ENCODE peak calls at places on chromosome 17, in seven cellular contexts. Q is ovary, F is progenitor cell of endocrine pancreas, W is skeletal muscle cell, U is tibial nerve, L is activated T-cell treated with anti-CD3 and anti-CD28 coated beads for 24 hours, T is fibroblast of mammary gland. Y is an unnamed sample.

GRCh38 chr17:17743391-17744112 is 62.3 kb downstream of the RAI1 start:
- DNase-seq in Q (no peak), F (no peak), W (no peak), U (no peak), L (no peak), T (no peak), Y (no peak)

GRCh38 chr17:75897076-75898019 is 597 bp upstream of the TRIM65 start:
- DNase-seq in Q (peak), F (no peak), W (no peak), U (peak), L (no peak), T (no peak), Y (no peak)

GRCh38 chr17:67377727-67378443 is 804 bp downstream of the PITPNC1 start:
- DNase-seq in Q (peak), F (peak), W (no peak), U (no peak), L (peak), T (no peak), Y (peak)

GRCh38 chr17:75845933-75846700 is 1.9 kb upstream of the UNC13D start:
- DNase-seq in Q (no peak), F (no peak), W (no peak), U (no peak), L (no peak), T (no peak), Y (no peak)

GRCh38 chr17:31490991-31491793 is 99.7 kb downstream of the RAB11FIP4 start:
- DNase-seq in Q (no peak), F (no peak), W (no peak), U (no peak), L (no peak), T (no peak), Y (no peak)

GRCh38 chr17:77697480-77698400 is 260.8 kb upstream of the TNRC6C start:
- DNase-seq in Q (no peak), F (no peak), W (no peak), U (no peak), L (no peak), T (no peak), Y (no peak)

GRCh38 chr17:11459780-11460426 is 138.4 kb upstream of the DNAH9 start:
- DNase-seq in Q (no peak), F (no peak), W (no peak), U (no peak), L (no peak), T (no peak), Y (no peak)

GRCh38 chr17:45050680-45051059 is 762 bp downstream of the DCAKD start:
- DNase-seq in Q (no peak), F (no peak), W (no peak), U (no peak), L (peak), T (peak), Y (no peak)

GRCh38 chr17:50863221-50863843 is 2.8 kb downstream of the TOB1 start:
- DNase-seq in Q (no peak), F (no peak), W (no peak), U (peak), L (peak), T (peak), Y (no peak)

GRCh38 chr17:7914771-7915610 is 1.1 kb downstream of the RNF227 start:
- DNase-seq in Q (peak), F (no peak), W (peak), U (peak), L (peak), T (peak), Y (no peak)

GRCh38 chr17:29341726-29342125 is 47.8 kb upstream of the NUFIP2 start:
- DNase-seq in Q (no peak), F (no peak), W (no peak), U (no peak), L (no peak), T (peak), Y (no peak)

GRCh38 chr17:65656390-65657250 is 95.2 kb upstream of the AXIN2 start:
- DNase-seq in Q (no peak), F (no peak), W (no peak), U (no peak), L (peak), T (no peak), Y (no peak)

GRCh38 chr17:65557349-65558310 is 3.8 kb downstream of the AXIN2 start:
- DNase-seq in Q (no peak), F (no peak), W (no peak), U (no peak), L (no peak), T (peak), Y (no peak)

GRCh38 chr17:1774390-1775176 is 12.7 kb downstream of the SERPINF1 start:
- DNase-seq in Q (no peak), F (no peak), W (no peak), U (no peak), L (no peak), T (no peak), Y (no peak)

GRCh38 chr17:5123343-5124124 is 7.7 kb downstream of the USP6 start:
- DNase-seq in Q (peak), F (peak), W (no peak), U (no peak), L (no peak), T (no peak), Y (peak)

GRCh38 chr17:59651346-59651745 is 31.7 kb downstream of the CLTC start:
- DNase-seq in Q (no peak), F (no peak), W (no peak), U (no peak), L (no peak), T (peak), Y (no peak)

GRCh38 chr17:66673668-66674276 is 161.1 kb upstream of the CACNG5 start:
- DNase-seq in Q (peak), F (peak), W (peak), U (peak), L (peak), T (peak), Y (peak)

GRCh38 chr17:71987634-71988033 is 133.2 kb upstream of the SOX9 start:
- DNase-seq in Q (no peak), F (no peak), W (no peak), U (no peak), L (no peak), T (peak), Y (no peak)

GRCh38 chr17:65479282-65479681 is 82.2 kb downstream of the AXIN2 start:
- DNase-seq in Q (no peak), F (no peak), W (no peak), U (no peak), L (no peak), T (no peak), Y (no peak)

GRCh38 chr17:27555364-27555763 is 75.6 kb upstream of the LGALS9 start:
- DNase-seq in Q (no peak), F (no peak), W (no peak), U (no peak), L (no peak), T (no peak), Y (no peak)

GRCh38 chr17:48555183-48555615 is 10.3 kb upstream of the HOXB2 start:
- DNase-seq in Q (no peak), F (no peak), W (peak), U (no peak), L (no peak), T (peak), Y (no peak)

GRCh38 chr17:31579265-31579664 is 187.8 kb downstream of the RAB11FIP4 start:
- DNase-seq in Q (no peak), F (no peak), W (no peak), U (no peak), L (no peak), T (peak), Y (no peak)

GRCh38 chr17:70011750-70012149 is 63.3 kb upstream of the KCNJ16 start:
- DNase-seq in Q (no peak), F (no peak), W (no peak), U (no peak), L (no peak), T (no peak), Y (no peak)

GRCh38 chr17:49707246-49707607 is 537 bp downstream of the SLC35B1 start:
- DNase-seq in Q (no peak), F (no peak), W (no peak), U (no peak), L (no peak), T (peak), Y (no peak)

GRCh38 chr17:41340496-41340895 is 10.1 kb downstream of the KRT33A start:
- DNase-seq in Q (no peak), F (no peak), W (no peak), U (no peak), L (no peak), T (no peak), Y (no peak)

GRCh38 chr17:79981661-79982101 is 54.0 kb downstream of the TBC1D16 start:
- DNase-seq in Q (peak), F (no peak), W (no peak), U (no peak), L (no peak), T (no peak), Y (peak)

GRCh38 chr17:27989046-27989445 is 53.4 kb upstream of the NLK start:
- DNase-seq in Q (no peak), F (no peak), W (no peak), U (no peak), L (no peak), T (no peak), Y (no peak)

GRCh38 chr17:19539040-19539399 is 5.4 kb downstream of the SLC47A1 start:
- DNase-seq in Q (no peak), F (no peak), W (no peak), U (no peak), L (no peak), T (no peak), Y (no peak)

Y was measured in suprapubic skin.